ENCODE peak calls at places on chromosomes 6 and 20, in seven cellular contexts. H is IMR-90, U is neuronal stem cell, T is mesenchymal stem cell, W is H9, C is H1, V is trophoblast cell. P is an unnamed sample. For H3K79me1, the result is how much of the 10 kb centered on the place peaks cover.

GRCh38 chr6:142896732-142897131 is 48.2 kb downstream of the HIVEP2 start:
- DNase-seq in U (no peak), V (no peak), C (no peak), T (no peak), W (no peak), H (no peak), P (no peak)

GRCh38 chr6:136127856-136128255 is 122.3 kb downstream of the MTFR2 start:
- DNase-seq in T (no peak), C (no peak), U (no peak), H (no peak), V (no peak), W (no peak), P (no peak)

GRCh38 chr6:95576218-95576617 is 1.1 kb upstream of the MANEA start:
- DNase-seq in V (no peak), U (no peak), H (no peak), T (no peak), W (no peak), C (no peak), P (no peak)

GRCh38 chr6:158448856-158449255 is 111.0 kb upstream of the TMEM181 start:
- DNase-seq in T (no peak), C (no peak), V (no peak), U (no peak), W (no peak), H (no peak), P (no peak)

GRCh38 chr20:53789913-53790675 is 196.5 kb upstream of the ZNF217 start:
- DNase-seq in V (peak), C (no peak), T (no peak), U (no peak), H (no peak), W (no peak), P (no peak)

GRCh38 chr6:1708820-1709612 is 99.3 kb downstream of the FOXC1 start:
- DNase-seq in U (no peak), H (no peak), W (no peak), V (no peak), C (no peak), T (no peak), P (no peak)

GRCh38 chr6:84762941-84763396 is 1.4 kb downstream of the TBX18 start:
- DNase-seq in W (peak), H (no peak), V (no peak), U (no peak), T (no peak), C (peak), P (peak)

GRCh38 chr20:45019027-45019763 is 52.9 kb downstream of the STK4 start:
- DNase-seq in V (no peak), U (no peak), T (no peak), C (no peak), H (no peak), W (no peak), P (no peak)

GRCh38 chr6:28161410-28162079 is 19.9 kb downstream of the ZKSCAN8 start:
- DNase-seq in V (peak), W (peak), C (peak), U (peak), H (peak), T (peak), P (peak)

GRCh38 chr6:129667621-129668020 is 42.4 kb downstream of the ARHGAP18 start:
- DNase-seq in W (no peak), V (no peak), T (no peak), H (peak), C (no peak), U (no peak), P (no peak)

GRCh38 chr6:168961257-168961656 is 292.4 kb downstream of the THBS2 start:
- DNase-seq in V (peak), H (no peak), U (no peak), T (no peak), W (no peak), C (no peak), P (no peak)

GRCh38 chr20:56765172-56766073 is 136.3 kb downstream of the TFAP2C start:
- DNase-seq in H (no peak), U (no peak), W (no peak), V (no peak), T (no peak), C (no peak), P (no peak)

GRCh38 chr6:12608016-12608860 is 108.3 kb upstream of the PHACTR1 start:
- DNase-seq in U (no peak), V (peak), H (peak), C (no peak), T (peak), W (no peak), P (no peak)

GRCh38 chr6:3315841-3316240 is 57.1 kb downstream of the PSMG4 start:
- DNase-seq in H (no peak), V (no peak), W (no peak), C (no peak), U (no peak), T (no peak), P (no peak)

GRCh38 chr20:63972312-63973159 is 2.8 kb upstream of the ZNF512B start:
- DNase-seq in V (peak), C (no peak), T (no peak), U (no peak), H (no peak), W (peak), P (no peak)

GRCh38 chr6:26520088-26520839 is 17.9 kb upstream of the HMGN4 start:
- DNase-seq in T (no peak), H (no peak), U (no peak), W (no peak), V (no peak), C (no peak), P (peak)

GRCh38 chr20:41587523-41587922 is 30.7 kb downstream of the CHD6 start:
- DNase-seq in T (no peak), W (no peak), V (no peak), H (no peak), C (no peak), U (no peak), P (no peak)

GRCh38 chr20:56368351-56369134 is 9.8 kb downstream of the FAM210B start:
- DNase-seq in W (no peak), T (no peak), C (no peak), U (no peak), V (no peak), H (no peak), P (no peak)

GRCh38 chr20:36720510-36720909 is 25.4 kb downstream of the NDRG3 start:
- DNase-seq in V (no peak), W (no peak), C (no peak), H (peak), T (peak), U (no peak), P (no peak)

GRCh38 chr20:2767768-2768631 is 32.4 kb downstream of the CPXM1 start:
- DNase-seq in V (no peak), W (no peak), C (no peak), U (no peak), T (no peak), H (peak), P (no peak)

GRCh38 chr6:74001091-74001490 is 305.1 kb downstream of the CD109 start:
- DNase-seq in W (no peak), C (no peak), T (no peak), V (no peak), H (no peak), U (no peak), P (no peak)

GRCh38 chr20:53582574-53583351 is 10.9 kb downstream of the ZNF217 start:
- DNase-seq in H (peak), V (peak), T (peak), U (no peak), C (no peak), W (no peak), P (peak)

GRCh38 chr6:63560806-63561672 is 11.2 kb upstream of the LOC128125822 start:
- DNase-seq in H (peak), U (no peak), W (no peak), V (no peak), C (no peak), T (peak), P (no peak)

GRCh38 chr6:106426258-106426657 is 65.7 kb downstream of the CRYBG1 start:
- DNase-seq in U (no peak), V (no peak), H (no peak), C (no peak), W (no peak), T (no peak), P (no peak)

GRCh38 chr6:125363360-125364121 is 61.8 kb upstream of the HDDC2 start:
- DNase-seq in U (peak), T (peak), V (peak), H (peak), W (peak), C (peak), P (peak)

GRCh38 chr6:140636237-140636636 is 1261.8 kb upstream of the CITED2 start:
- DNase-seq in U (no peak), V (no peak), C (no peak), H (no peak), T (no peak), W (no peak), P (no peak)

GRCh38 chr20:43458422-43458924 is 777 bp downstream of the SRSF6 start:
- DNase-seq in C (no peak), V (peak), H (peak), T (peak), W (peak), U (peak), P (peak)

GRCh38 chr20:53883098-53883762 is 187.2 kb downstream of the BCAS1 start:
- DNase-seq in H (peak), C (no peak), U (no peak), W (no peak), V (no peak), T (peak), P (no peak)

GRCh38 chr6:90411292-90411781 is 114.7 kb upstream of the BACH2 start:
- DNase-seq in U (no peak), T (no peak), W (peak), H (no peak), V (peak), C (no peak), P (peak)

GRCh38 chr6:42104095-42104806 is 38.2 kb downstream of the C6orf132 start:
- DNase-seq in U (peak), V (peak), H (no peak), W (peak), T (peak), C (peak), P (peak)

GRCh38 chr6:431986-432385 is 40.4 kb downstream of the IRF4 start:
- DNase-seq in W (no peak), U (no peak), C (no peak), V (peak), H (no peak), T (no peak), P (no peak)

GRCh38 chr20:57621426-57622200 is 1.4 kb upstream of the ZBP1 start:
- DNase-seq in U (no peak), W (no peak), H (no peak), C (peak), T (no peak), V (no peak), P (no peak)

GRCh38 chr6:163944897-163945296 is 530.4 kb downstream of the QKI start:
- DNase-seq in T (no peak), W (no peak), U (no peak), C (no peak), H (no peak), V (no peak), P (peak)

GRCh38 chr6:41071923-41072835 is at the start of gene OARD1:
- DNase-seq in U (peak), V (peak), W (peak), T (peak), H (no peak), C (peak), P (peak)

GRCh38 chr6:34543421-34543820 is 12.7 kb downstream of the SPDEF start:
- DNase-seq in H (peak), W (no peak), T (peak), U (no peak), C (no peak), V (no peak), P (no peak)
- H3K79me1 ChIP-seq in H (under half), W (under half), T (under half), U (under half), C (under half), V (under half), P (under half)

GRCh38 chr6:36580184-36580526 is 14.0 kb upstream of the SRSF3 start:
- DNase-seq in V (peak), H (no peak), W (no peak), U (no peak), T (no peak), C (no peak), P (no peak)
- H3K79me1 ChIP-seq in V (under half), H (under half), W (under half), U (under half), T (under half), C (under half), P (under half)

DNA sequence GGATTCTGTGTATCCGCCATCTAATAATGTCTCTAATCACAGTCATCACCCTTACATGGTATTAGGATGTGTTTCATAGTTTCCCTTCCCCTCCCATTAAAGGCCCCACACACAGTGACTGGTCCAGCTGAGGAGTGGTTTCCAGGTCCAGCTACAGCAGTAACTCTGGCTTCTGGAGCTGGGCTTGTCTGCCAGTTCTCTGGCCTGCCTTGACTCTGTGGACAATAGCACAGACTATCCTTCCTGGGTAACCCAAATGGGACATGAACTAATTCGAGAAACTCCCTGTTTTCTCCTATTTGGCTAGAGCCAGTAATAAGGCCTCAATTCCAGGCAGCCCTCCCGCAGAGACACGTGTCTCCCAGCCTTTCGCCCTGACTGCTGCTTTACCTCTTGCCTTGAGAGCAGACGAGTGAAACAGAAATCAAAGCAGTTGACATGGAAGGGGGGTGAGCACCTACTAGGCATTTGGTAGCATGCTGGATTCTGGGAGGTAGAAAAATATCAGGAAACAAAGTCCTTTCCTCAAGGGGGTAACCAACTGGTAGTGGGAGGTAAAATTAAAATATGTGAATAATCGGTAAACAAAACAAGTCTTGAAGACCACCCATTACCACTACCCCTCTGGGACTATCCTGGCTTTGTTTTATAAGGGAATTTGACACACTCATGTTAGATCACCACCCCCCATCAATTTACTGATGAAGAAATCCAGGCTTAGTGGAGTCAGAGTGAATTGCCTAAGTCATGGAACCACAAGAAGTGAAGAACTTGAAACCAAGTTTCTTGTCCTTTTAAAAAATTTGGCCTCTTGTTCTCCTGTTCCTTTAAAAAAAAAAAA is 1.2 kb downstream of the TRAF3IP2 start:
- DNase-seq in V (peak), C (peak), T (peak), W (no peak), H (peak), U (no peak), P (peak)
- H3K79me1 ChIP-seq in V (under half), C (under half), T (under half), W (under half), H (under half), U (under half), P (under half)

DNA sequence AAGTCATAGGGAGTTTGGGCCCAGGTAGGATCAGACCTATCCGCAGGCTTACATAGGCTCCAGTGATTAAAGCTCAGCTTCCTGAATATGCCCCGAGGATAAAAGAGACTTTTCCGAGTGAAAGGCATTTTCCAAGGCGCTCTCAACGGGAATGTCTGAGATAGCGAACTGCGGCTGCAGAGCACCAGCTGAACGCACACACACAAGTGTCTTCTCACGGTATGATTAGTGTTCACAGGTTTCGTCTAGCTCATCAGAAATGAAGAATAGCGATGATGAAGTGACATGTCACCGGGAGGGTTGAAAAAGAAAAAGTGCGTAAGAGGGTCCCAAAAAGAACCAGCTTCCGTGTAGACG is 639 bp upstream of the CARMIL1 start:
- DNase-seq in U (no peak), W (no peak), T (no peak), C (no peak), H (no peak), V (peak), P (peak)
- H3K79me1 ChIP-seq in U (under half), W (under half), T (under half), C (under half), H (under half), V (under half), P (under half)

GRCh38 chr20:23638309-23638708 is 554 bp upstream of the CST3 start:
- DNase-seq in W (no peak), T (no peak), C (no peak), V (no peak), U (no peak), H (no peak), P (no peak)
- H3K79me1 ChIP-seq in W (under half), T (under half), C (under half), V (under half), U (under half), H (under half), P (under half)

DNA sequence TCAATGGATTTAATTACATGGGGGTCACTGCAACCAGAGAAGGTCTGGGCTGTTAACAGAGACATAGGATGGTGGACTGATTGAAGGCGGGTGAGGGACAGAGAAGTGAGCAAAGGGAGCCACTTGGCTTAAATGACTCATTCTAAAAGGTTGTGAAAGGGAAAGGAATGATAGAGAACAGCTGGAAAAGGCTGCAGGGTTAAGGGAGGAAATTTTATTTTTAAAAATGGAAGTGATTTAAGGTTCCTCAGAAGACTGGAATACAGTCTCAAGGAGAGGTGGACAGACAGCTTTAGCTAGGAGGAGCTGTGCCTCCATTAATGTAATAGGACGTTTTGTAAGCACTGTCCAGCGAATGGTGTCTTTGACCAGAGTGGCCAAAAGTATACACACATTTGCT is 46.7 kb downstream of the RGS17 start:
- DNase-seq in T (peak), U (no peak), H (peak), W (no peak), V (peak), C (no peak), P (peak)
- H3K79me1 ChIP-seq in T (under half), U (under half), H (under half), W (under half), V (under half), C (under half), P (under half)

GRCh38 chr20:62311150-62311549 is 8.4 kb downstream of the ADRM1 start:
- DNase-seq in W (no peak), T (no peak), V (no peak), H (no peak), C (no peak), U (no peak), P (no peak)

GRCh38 chr20:62309947-62310756 is 7.4 kb downstream of the ADRM1 start:
- DNase-seq in H (no peak), C (no peak), U (no peak), T (no peak), W (no peak), V (no peak), P (no peak)

GRCh38 chr20:62308102-62308822 is 5.5 kb downstream of the ADRM1 start:
- DNase-seq in V (no peak), H (no peak), W (no peak), C (no peak), T (no peak), U (no peak), P (no peak)

GRCh38 chr20:62310757-62311121 is 7.9 kb downstream of the ADRM1 start:
- DNase-seq in H (no peak), C (no peak), W (no peak), V (no peak), T (no peak), U (no peak), P (no peak)

GRCh38 chr20:62309198-62309944 is 6.6 kb downstream of the ADRM1 start:
- DNase-seq in U (no peak), H (no peak), C (no peak), T (no peak), W (no peak), V (no peak), P (no peak)
- H3K79me1 ChIP-seq in U (under half), H (under half), C (under half), T (under half), W (under half), V (under half), P (under half)

GRCh38 chr20:49674383-49675352 is 39.0 kb downstream of the B4GALT5 start:
- DNase-seq in H (peak), W (no peak), V (peak), T (no peak), C (no peak), U (no peak), P (peak)

GRCh38 chr20:49680475-49680874 is 33.2 kb downstream of the B4GALT5 start:
- DNase-seq in V (no peak), C (no peak), U (no peak), T (peak), H (no peak), W (no peak), P (no peak)

GRCh38 chr20:49675368-49676151 is 38.1 kb downstream of the B4GALT5 start:
- DNase-seq in H (no peak), T (no peak), C (no peak), W (no peak), U (no peak), V (peak), P (no peak)

GRCh38 chr20:49676581-49677291 is 36.9 kb downstream of the B4GALT5 start:
- DNase-seq in V (peak), U (no peak), C (no peak), W (no peak), H (peak), T (peak), P (no peak)

GRCh38 chr20:49677777-49678758 is 35.6 kb downstream of the B4GALT5 start:
- DNase-seq in H (no peak), C (no peak), V (peak), U (no peak), T (no peak), W (no peak), P (no peak)
- H3K79me1 ChIP-seq in H (under half), C (under half), V (under half), U (under half), T (under half), W (under half), P (under half)

DNA sequence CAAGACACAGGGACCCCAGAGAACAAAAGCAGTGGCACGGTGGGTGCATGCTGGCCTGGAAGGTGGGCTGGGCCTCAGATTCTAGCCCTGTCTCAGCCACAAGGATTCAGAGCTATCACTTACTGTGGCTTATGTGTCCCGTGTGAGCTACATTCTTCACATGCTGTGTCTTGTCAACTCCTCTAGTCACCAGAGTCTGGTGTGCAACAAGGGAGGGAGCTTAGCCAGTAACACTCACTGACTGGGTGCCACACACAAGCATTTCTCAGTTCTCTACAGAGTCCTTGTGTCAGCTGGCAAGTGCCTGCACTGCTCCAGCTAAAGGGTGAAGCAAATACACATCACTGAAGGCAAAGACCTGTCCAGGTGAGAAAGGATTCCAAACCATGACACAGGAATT is 186.9 kb upstream of the CDYL start:
- DNase-seq in H (no peak), V (no peak), C (no peak), U (no peak), T (no peak), W (no peak), P (no peak)
- H3K79me1 ChIP-seq in H (under half), V (under half), C (under half), U (under half), T (under half), W (under half), P (under half)

P was measured in mesendoderm.